ENCODE peak calls at places on chromosomes 12 and 14, in ten cellular contexts. O, C, W, N, H, G, J, B, F and M are unnamed samples. For H3K4me1, the result is how much of the 10 kb centered on the place peaks cover.

GRCh38 chr14:53767566-53767965 is 189.1 kb downstream of the BMP4 start:
- DNase-seq in B (no peak), J (no peak), O (no peak), W (no peak), H (no peak), G (no peak), F (no peak), N (no peak), C (no peak), M (no peak)

GRCh38 chr14:30389134-30389900 is 169.6 kb upstream of the G2E3 start:
- DNase-seq in N (no peak), C (no peak), J (no peak), O (no peak), W (no peak), H (peak), B (no peak), F (no peak), G (no peak), M (no peak)

GRCh38 chr12:9751204-9752144 is 9.2 kb downstream of the CD69 start:
- DNase-seq in W (peak), J (peak), F (no peak), N (peak), O (no peak), C (peak), G (no peak), H (no peak), B (peak), M (no peak)

GRCh38 chr14:97411938-97412612 is 614.9 kb downstream of the VRK1 start:
- DNase-seq in O (no peak), F (no peak), C (no peak), N (no peak), B (no peak), G (no peak), H (no peak), J (peak), W (no peak), M (no peak)

GRCh38 chr14:34059925-34060746 is 109.3 kb upstream of the EGLN3 start:
- DNase-seq in G (peak), W (peak), J (peak), O (no peak), B (peak), N (no peak), C (peak), H (peak), F (peak), M (peak)

GRCh38 chr12:105835505-105835904 is 303.2 kb downstream of the NUAK1 start:
- DNase-seq in N (no peak), J (no peak), B (no peak), W (no peak), G (no peak), H (no peak), O (no peak), C (no peak), F (no peak), M (no peak)

GRCh38 chr14:103713304-103714062 is 1.8 kb downstream of the XRCC3 start:
- DNase-seq in G (no peak), W (no peak), C (no peak), J (peak), H (no peak), N (no peak), O (no peak), B (no peak), F (no peak), M (no peak)

GRCh38 chr14:98899441-98899840 is 372.6 kb downstream of the BCL11B start:
- DNase-seq in C (no peak), H (no peak), B (no peak), G (no peak), N (no peak), F (no peak), J (peak), W (no peak), O (no peak), M (no peak)

GRCh38 chr12:106982229-106982628 is 4.7 kb downstream of the MTERF2 start:
- DNase-seq in H (no peak), B (no peak), O (no peak), C (no peak), J (no peak), N (no peak), F (no peak), G (no peak), W (no peak), M (no peak)

GRCh38 chr12:48194780-48195179 is 8.3 kb downstream of the OR10AD1 start:
- DNase-seq in G (no peak), N (no peak), H (no peak), F (no peak), J (no peak), O (no peak), W (no peak), C (no peak), B (no peak), M (no peak)

GRCh38 chr12:121801601-121802484 is 2.0 kb upstream of the SETD1B start:
- DNase-seq in B (peak), N (no peak), F (no peak), W (peak), G (no peak), O (no peak), C (no peak), J (peak), H (no peak), M (no peak)

GRCh38 chr12:94405378-94406116 is 54.1 kb downstream of the CEP83 start:
- DNase-seq in H (no peak), J (no peak), F (no peak), O (no peak), W (peak), B (no peak), C (no peak), G (no peak), N (no peak), M (no peak)

GRCh38 chr12:108691995-108692808 is 39.1 kb downstream of the CORO1C start:
- DNase-seq in F (peak), H (peak), G (no peak), N (no peak), C (no peak), O (no peak), W (peak), B (peak), J (peak), M (no peak)

GRCh38 chr12:68416826-68417225 is 84.7 kb upstream of the MDM1 start:
- DNase-seq in W (no peak), J (no peak), G (no peak), H (no peak), B (no peak), N (no peak), C (no peak), F (no peak), O (no peak), M (no peak)

GRCh38 chr14:74571901-74572828 is 39.9 kb downstream of the LTBP2 start:
- DNase-seq in H (no peak), B (no peak), N (peak), C (peak), O (no peak), J (no peak), W (no peak), F (peak), G (peak), M (no peak)

GRCh38 chr14:73786942-73787759 is 64.5 kb upstream of the PTGR2 start:
- DNase-seq in N (no peak), H (peak), W (peak), F (peak), O (peak), G (peak), B (peak), C (no peak), J (peak), M (no peak)

GRCh38 chr14:85531594-85532391 is 1.8 kb downstream of the FLRT2 start:
- DNase-seq in J (peak), G (peak), N (no peak), O (no peak), F (peak), B (no peak), C (no peak), H (peak), W (peak), M (no peak)

GRCh38 chr12:86264451-86265328 is 8.5 kb upstream of the MGAT4C start:
- DNase-seq in B (no peak), G (no peak), H (peak), C (no peak), W (no peak), J (peak), F (no peak), N (no peak), O (no peak), M (no peak)

GRCh38 chr12:110256780-110257431 is 24.1 kb upstream of the ATP2A2 start:
- DNase-seq in B (no peak), F (peak), O (no peak), C (no peak), H (peak), G (peak), N (no peak), W (no peak), J (no peak), M (no peak)

GRCh38 chr12:93301171-93301570 is 76.6 kb upstream of the NUDT4 start:
- DNase-seq in B (no peak), J (no peak), N (no peak), G (no peak), W (no peak), F (no peak), H (no peak), C (no peak), O (no peak), M (no peak)

GRCh38 chr12:109735825-109736551 is 22.4 kb downstream of the FAM222A start:
- DNase-seq in W (no peak), G (peak), C (no peak), J (no peak), N (no peak), B (no peak), F (peak), O (no peak), H (peak), M (no peak)

GRCh38 chr12:60494249-60494648 is 898.4 kb downstream of the SLC16A7 start:
- DNase-seq in F (no peak), G (no peak), C (peak), N (peak), O (no peak), B (no peak), W (peak), H (no peak), J (peak), M (no peak)

GRCh38 chr12:62840311-62840710 is 94.6 kb downstream of the PPM1H start:
- DNase-seq in H (no peak), W (no peak), G (no peak), O (no peak), J (peak), N (no peak), C (peak), F (no peak), B (no peak), M (no peak)

GRCh38 chr12:128091101-128091795 is 175.7 kb upstream of the TMEM132C start:
- DNase-seq in H (no peak), J (no peak), O (no peak), F (no peak), B (no peak), W (no peak), N (no peak), G (no peak), C (no peak), M (no peak)

GRCh38 chr14:63163306-63163705 is 40.9 kb upstream of the RHOJ start:
- DNase-seq in H (no peak), J (no peak), W (no peak), B (no peak), N (no peak), G (no peak), C (no peak), F (no peak), O (no peak), M (no peak)

GRCh38 chr12:98908866-98909265 is 263.8 kb downstream of the APAF1 start:
- DNase-seq in J (no peak), G (no peak), F (no peak), N (no peak), B (no peak), C (no peak), H (no peak), W (no peak), O (no peak), M (no peak)

GRCh38 chr12:104953323-104953722 is 4.8 kb downstream of the SLC41A2 start:
- DNase-seq in C (no peak), O (no peak), B (no peak), N (no peak), F (no peak), G (no peak), W (no peak), J (peak), H (no peak), M (no peak)

GRCh38 chr12:16229676-16230075 is 47.8 kb downstream of the SLC15A5 start:
- DNase-seq in N (no peak), J (no peak), B (no peak), O (no peak), F (no peak), G (no peak), W (no peak), H (no peak), C (no peak), M (no peak)

GRCh38 chr14:47278233-47278842 is 397.1 kb downstream of the MDGA2 start:
- DNase-seq in H (no peak), W (peak), J (peak), C (peak), F (no peak), B (no peak), O (no peak), N (peak), G (no peak), M (no peak)

GRCh38 chr12:47231456-47231855 is 151.7 kb upstream of the AMIGO2 start:
- DNase-seq in J (peak), N (no peak), C (no peak), O (no peak), F (no peak), W (no peak), B (no peak), H (no peak), G (no peak), M (no peak)

GRCh38 chr12:107451246-107451645 is 234.4 kb upstream of the PWP1 start:
- DNase-seq in G (no peak), B (no peak), C (no peak), H (no peak), N (no peak), O (no peak), F (no peak), J (no peak), W (no peak), M (no peak)

GRCh38 chr12:42030588-42030987 is 114.1 kb downstream of the GXYLT1 start:
- DNase-seq in C (no peak), J (peak), F (no peak), W (no peak), H (no peak), O (no peak), B (no peak), G (no peak), N (no peak), M (no peak)

GRCh38 chr12:12723147-12723680 is 6.0 kb downstream of the CDKN1B start:
- DNase-seq in B (no peak), H (no peak), J (no peak), O (no peak), W (peak), G (no peak), N (no peak), F (no peak), C (no peak), M (no peak)

GRCh38 chr12:12723681-12724420 is 6.7 kb downstream of the CDKN1B start:
- DNase-seq in H (peak), O (peak), J (no peak), B (peak), G (peak), F (peak), W (peak), C (no peak), N (no peak), M (peak)

GRCh38 chr12:12721251-12721689 is 4.1 kb downstream of the CDKN1B start:
- DNase-seq in H (no peak), G (no peak), C (no peak), N (no peak), B (peak), O (no peak), F (no peak), J (no peak), W (peak), M (peak)

GRCh38 chr12:12720637-12721250 is 3.6 kb downstream of the CDKN1B start:
- DNase-seq in B (peak), O (no peak), G (no peak), J (no peak), W (peak), N (no peak), C (no peak), F (no peak), H (no peak), M (peak)

GRCh38 chr12:12722351-12723146 is 5.4 kb downstream of the CDKN1B start:
- DNase-seq in C (no peak), H (no peak), J (no peak), O (no peak), B (peak), W (peak), G (no peak), F (no peak), N (no peak), M (no peak)
- H3K4me1 ChIP-seq in C (under half), H (half or more), J (under half), O (under half), B (under half), W (under half), G (under half), F (half or more), N (under half), M (half or more)

GRCh38 chr12:25716842-25717241 is 163.8 kb upstream of the LMNTD1 start:
- DNase-seq in G (no peak), F (no peak), N (no peak), O (no peak), W (no peak), J (no peak), C (no peak), B (no peak), H (no peak), M (no peak)
- H3K4me3 ChIP-seq in G (no peak), F (no peak), N (no peak), O (no peak), W (no peak), J (no peak), C (no peak), B (no peak), H (no peak), M (no peak)

GRCh38 chr12:120540445-120540844 is 6.3 kb downstream of the RNF10 start:
- DNase-seq in B (no peak), N (no peak), F (no peak), H (no peak), O (no peak), W (no peak), G (no peak), J (no peak), C (no peak), M (no peak)

GRCh38 chr12:120536064-120536791 is 2.1 kb downstream of the RNF10 start:
- DNase-seq in B (peak), W (peak), C (peak), N (no peak), O (no peak), F (no peak), G (no peak), H (no peak), J (no peak), M (no peak)

GRCh38 chr12:120542166-120542565 is 8.0 kb downstream of the RNF10 start:
- DNase-seq in C (no peak), N (no peak), J (no peak), F (no peak), H (no peak), O (no peak), W (no peak), B (no peak), G (no peak), M (no peak)

GRCh38 chr12:120538281-120539156 is 4.4 kb downstream of the RNF10 start:
- DNase-seq in H (peak), F (peak), W (peak), O (no peak), G (peak), C (peak), J (no peak), B (no peak), N (no peak), M (no peak)

DNA sequence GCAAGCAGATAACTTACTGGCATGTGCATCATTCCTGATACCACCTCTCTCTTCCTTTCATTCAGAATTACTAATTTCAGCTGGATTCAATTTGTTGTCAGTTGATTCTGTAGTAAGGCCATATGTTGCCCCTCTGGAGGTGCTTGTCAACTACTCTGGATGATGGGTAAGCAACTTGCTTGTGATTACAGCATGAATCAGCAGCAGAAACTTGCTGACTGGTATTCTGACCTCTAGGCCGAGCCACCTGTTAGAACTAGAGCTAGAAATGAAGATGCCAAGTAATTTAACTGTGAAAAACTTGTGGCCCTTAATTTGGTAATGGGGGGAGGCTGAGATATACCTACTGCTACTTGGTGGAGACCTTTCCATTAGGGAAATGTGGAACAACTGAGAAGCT is 5.1 kb downstream of the RNF10 start:
- DNase-seq in F (peak), N (no peak), J (no peak), C (no peak), B (no peak), H (no peak), G (no peak), W (no peak), O (no peak), M (no peak)
- H3K4me1 ChIP-seq in F (half or more), N (under half), J (under half), C (half or more), B (half or more), H (half or more), G (under half), W (half or more), O (half or more), M (half or more)

GRCh38 chr12:53966070-53966384 is 6.9 kb upstream of the HOXC11 start:
- DNase-seq in J (peak), W (no peak), C (no peak), G (no peak), O (no peak), N (no peak), F (no peak), H (no peak), B (no peak), M (no peak)
- H3K4me3 ChIP-seq in J (no peak), W (no peak), C (no peak), G (peak), O (no peak), N (no peak), F (peak), H (no peak), B (no peak), M (no peak)

DNA sequence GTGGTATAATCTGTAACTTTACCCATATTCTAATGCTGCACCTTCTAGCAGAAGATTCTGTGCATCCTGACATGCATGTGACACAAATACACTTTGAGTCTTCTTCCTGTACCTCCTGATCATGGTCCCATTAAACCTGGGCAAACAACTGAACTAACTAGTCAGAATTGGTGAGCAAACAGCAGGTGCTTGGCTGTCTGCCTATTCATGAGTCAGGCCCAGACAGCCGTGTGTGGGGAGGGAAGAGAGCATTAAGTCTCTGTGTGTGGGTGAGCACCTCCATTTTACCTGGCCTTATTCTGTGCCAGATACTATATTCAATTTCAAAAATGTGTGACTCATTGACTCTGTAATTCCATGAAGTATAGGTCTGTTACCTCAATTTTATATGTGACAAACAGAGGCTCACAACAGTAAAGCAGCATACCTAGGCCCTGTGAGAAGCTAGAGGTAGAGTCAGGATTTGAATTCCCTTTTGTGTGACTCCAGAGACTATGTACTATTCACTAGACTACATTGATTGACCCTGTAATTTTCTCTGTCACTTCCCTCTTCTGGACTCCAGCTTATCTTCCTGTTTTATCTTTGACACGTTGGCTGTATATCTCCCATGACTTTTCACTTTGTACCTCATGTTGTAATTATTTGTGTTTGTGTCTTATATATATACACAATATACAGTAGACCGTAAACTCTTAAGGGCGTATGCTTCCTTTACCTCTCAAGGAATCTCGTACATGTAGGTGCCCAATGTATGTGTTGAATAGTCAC is 32.2 kb downstream of the SUSD6 start:
- DNase-seq in B (no peak), H (no peak), C (peak), N (peak), W (peak), F (peak), O (no peak), J (no peak), G (peak), M (no peak)
- H3K4me1 ChIP-seq in B (half or more), H (half or more), C (under half), N (under half), W (under half), F (half or more), O (half or more), J (under half), G (under half), M (under half)

DNA sequence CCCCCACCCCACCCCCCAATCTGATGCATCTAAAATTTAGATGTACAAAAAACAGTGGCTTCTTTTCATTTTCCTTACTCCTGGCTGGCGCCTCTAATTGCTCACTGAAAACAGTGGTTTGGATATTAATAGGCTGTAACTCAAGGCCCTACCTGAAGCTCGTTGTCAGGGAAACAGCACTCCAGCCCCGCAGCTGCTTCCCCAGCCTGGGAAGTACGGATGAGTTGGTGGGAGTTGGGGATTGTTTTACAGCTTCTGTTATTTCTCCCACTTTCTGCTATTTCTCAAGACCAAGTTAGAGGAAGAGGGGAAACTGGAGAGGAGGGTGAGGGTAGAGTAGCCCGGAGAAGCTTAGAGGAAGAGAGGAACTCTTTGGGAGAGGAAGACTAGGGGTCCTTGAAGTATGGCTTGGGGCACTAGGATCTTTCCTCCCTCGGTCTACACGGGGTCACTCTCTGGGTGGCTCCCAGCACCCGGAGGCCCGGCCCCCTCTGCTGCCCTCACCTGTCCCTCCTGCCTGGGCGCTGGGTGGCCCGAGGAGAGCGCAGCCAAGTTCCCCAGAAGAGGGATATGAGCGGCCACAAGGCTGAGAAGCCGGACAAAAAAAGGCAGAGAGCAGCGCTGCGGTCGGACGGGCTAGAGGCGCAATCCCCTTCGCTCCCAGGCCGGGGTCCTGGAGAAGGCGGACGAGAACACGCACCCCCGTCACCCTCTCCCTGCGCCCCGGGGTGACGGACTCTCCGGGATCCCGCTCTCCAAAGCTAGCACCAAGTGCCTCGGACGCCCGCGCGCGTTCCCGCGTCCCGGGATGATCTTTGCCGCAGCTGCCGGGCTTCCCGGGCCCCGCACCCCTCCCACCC is 702 bp downstream of the SPTB start:
- DNase-seq in O (no peak), C (no peak), H (peak), N (no peak), G (no peak), J (peak), F (peak), W (no peak), B (no peak), M (peak)
- H3K4me3 ChIP-seq in O (no peak), C (peak), H (peak), N (peak), G (peak), J (no peak), F (peak), W (no peak), B (no peak), M (peak)